ENCODE peak calls at places on chromosome 19, in nine cellular contexts. Y is naive thymus-derived CD8-positive, alpha-beta T cell; T is Caki2; N is NCI-H1694 treated with DMSO at 0.1 percent for 48 hours; U is stimulated activated CD4-positive, alpha-beta T cell treated with anti-CD3 and anti-CD28 coated beads, TNF-alpha, amount 100 ng/mL, for 4 hours; A is cardiac septum; D is NCI-H446 treated with DMSO at 0.1 percent for 48 hours; Z is right cardiac atrium; S is memory B cell. R is an unnamed sample.

GRCh38 chr19:34260771-34261173 is 6.4 kb downstream of the GARRE1 start:
- DNase-seq in Y (no peak), T (no peak), N (no peak), U (no peak), A (no peak), D (no peak), Z (no peak), S (no peak), R (no peak)

GRCh38 chr19:17846146-17846545 is 1.6 kb downstream of the JAK3 start:
- DNase-seq in Y (no peak), T (no peak), N (no peak), U (no peak), A (no peak), D (no peak), Z (no peak), S (no peak), R (no peak)

GRCh38 chr19:15911599-15912237 is 13.8 kb upstream of the CYP4F2 start:
- DNase-seq in Y (no peak), T (no peak), N (no peak), U (no peak), A (no peak), D (no peak), Z (no peak), S (no peak), R (no peak)

GRCh38 chr19:11096210-11096841 is 7.1 kb downstream of the LDLR start:
- DNase-seq in Y (no peak), T (peak), N (no peak), U (no peak), A (no peak), D (peak), Z (peak), S (no peak), R (no peak)

GRCh38 chr19:13029893-13030292 is 34.6 kb downstream of the NFIX start:
- DNase-seq in Y (no peak), T (no peak), N (peak), U (no peak), A (no peak), D (no peak), Z (no peak), S (no peak), R (no peak)

GRCh38 chr19:35135389-35135909 is 590 bp upstream of the LGI4 start:
- DNase-seq in Y (peak), T (peak), N (peak), U (no peak), A (peak), D (no peak), Z (peak), S (peak), R (no peak)

GRCh38 chr19:47026889-47027288 is 7.3 kb downstream of the NPAS1 start:
- DNase-seq in Y (no peak), T (no peak), N (no peak), U (no peak), A (no peak), D (no peak), Z (no peak), S (no peak), R (no peak)

GRCh38 chr19:3108775-3109174 is 14.6 kb downstream of the GNA11 start:
- DNase-seq in Y (peak), T (peak), N (peak), U (peak), A (no peak), D (peak), Z (peak), S (peak), R (no peak)